ENCODE peak calls at places on chromosomes 12 and 14, in eight cellular contexts. B, M, N, K, S, T, Y and P are unnamed samples.

GRCh38 chr12:62861586-62861985 is 73.4 kb downstream of the PPM1H start:
- DNase-seq in N (no peak), K (no peak), T (no peak), S (no peak), Y (no peak), M (no peak), B (no peak), P (no peak)

GRCh38 chr12:4595881-4596280 is 33.9 kb downstream of the DYRK4 start:
- DNase-seq in N (no peak), M (no peak), B (no peak), T (no peak), K (no peak), S (no peak), Y (no peak), P (no peak)

GRCh38 chr14:61645247-61645646 is 50.1 kb upstream of the HIF1A start:
- DNase-seq in S (no peak), N (no peak), Y (no peak), B (no peak), T (no peak), M (no peak), K (no peak), P (no peak)

GRCh38 chr12:116372815-116373214 is 95.3 kb upstream of the MED13L start:
- DNase-seq in M (no peak), S (no peak), B (no peak), K (no peak), T (no peak), N (no peak), Y (no peak), P (no peak)

GRCh38 chr12:47902131-47902639 is 2.6 kb downstream of the VDR start:
- DNase-seq in S (no peak), M (no peak), N (no peak), K (no peak), B (no peak), T (no peak), Y (no peak), P (no peak)

GRCh38 chr12:51636581-51636980 is 45.5 kb downstream of the SCN8A start:
- DNase-seq in N (no peak), B (no peak), M (no peak), K (no peak), Y (no peak), S (no peak), T (no peak), P (no peak)

GRCh38 chr14:61836184-61836583 is 74.0 kb downstream of the SNAPC1 start:
- DNase-seq in N (no peak), T (no peak), B (no peak), S (no peak), M (no peak), K (no peak), Y (no peak), P (no peak)

GRCh38 chr12:118137148-118137678 is 1.3 kb downstream of the PEBP1 start:
- DNase-seq in S (no peak), B (no peak), Y (no peak), N (no peak), T (no peak), M (no peak), K (no peak), P (no peak)

GRCh38 chr12:65845751-65846537 is 21.7 kb downstream of the HMGA2 start:
- DNase-seq in K (no peak), T (no peak), Y (no peak), M (no peak), S (no peak), B (no peak), N (no peak), P (no peak)

GRCh38 chr14:91349481-91350074 is 68.0 kb downstream of the CCDC88C start:
- DNase-seq in S (no peak), Y (peak), T (no peak), M (no peak), N (no peak), B (peak), K (peak), P (no peak)

GRCh38 chr12:104494816-104495158 is 38.0 kb downstream of the CHST11 start:
- DNase-seq in B (peak), N (no peak), S (no peak), M (no peak), K (no peak), Y (no peak), T (no peak), P (no peak)

GRCh38 chr12:49622501-49623141 is 740 bp upstream of the PRPF40B start:
- DNase-seq in T (no peak), K (peak), Y (peak), B (peak), S (peak), M (peak), N (no peak), P (no peak)